ENCODE peak calls at places on chromosome 16, in four cellular contexts. X is GM12878, I is SK-N-SH, S is K562. T is an unnamed sample.

GRCh38 chr16:4800290-4801041 is 2.0 kb downstream of the ROGDI start:
- DNase-seq in X (no peak), I (no peak), S (no peak), T (peak)

GRCh38 chr16:21946889-21947635 is 6.1 kb upstream of the UQCRC2 start:
- DNase-seq in X (no peak), I (no peak), S (peak), T (no peak)

GRCh38 chr16:57904101-57904500 is 66.8 kb downstream of the CNGB1 start:
- DNase-seq in X (no peak), I (no peak), S (no peak), T (no peak)

GRCh38 chr16:2233046-2233775 is 3.0 kb upstream of the DNASE1L2 start:
- DNase-seq in X (no peak), I (no peak), S (no peak), T (no peak)

GRCh38 chr16:87780385-87780989 is 14.7 kb upstream of the KLHDC4 start:
- DNase-seq in X (peak), I (no peak), S (peak), T (no peak)

GRCh38 chr16:87822571-87822970 is 46.7 kb downstream of the SLC7A5 start:
- DNase-seq in X (no peak), I (no peak), S (no peak), T (no peak)

GRCh38 chr16:71288570-71288889 is 672 bp downstream of the CMTR2 start:
- DNase-seq in X (no peak), I (no peak), S (no peak), T (no peak)

GRCh38 chr16:66406534-66407368 is 20.3 kb upstream of the BEAN1 start:
- DNase-seq in X (no peak), I (peak), S (peak), T (peak)

GRCh38 chr16:20904507-20905079 is 4.0 kb downstream of the LYRM1 start:
- DNase-seq in X (peak), I (no peak), S (no peak), T (peak)

GRCh38 chr16:51159296-51159695 is 8.2 kb upstream of the SALL1 start:
- DNase-seq in X (no peak), I (no peak), S (no peak), T (no peak)

GRCh38 chr16:88351521-88352101 is 31.1 kb upstream of the ZNF469 start:
- DNase-seq in X (no peak), I (peak), S (no peak), T (no peak)

GRCh38 chr16:1656808-1657617 is 21.1 kb upstream of the JPT2 start:
- DNase-seq in X (no peak), I (peak), S (peak), T (no peak)

GRCh38 chr16:79415983-79416641 is 184.4 kb downstream of the MAF start:
- DNase-seq in X (no peak), I (no peak), S (no peak), T (no peak)

GRCh38 chr16:46828292-46828691 is 2.7 kb downstream of the C16orf87 start:
- DNase-seq in X (no peak), I (no peak), S (no peak), T (no peak)

GRCh38 chr16:81905277-81905676 is 106.0 kb downstream of the SDR42E1 start:
- DNase-seq in X (no peak), I (no peak), S (no peak), T (no peak)

GRCh38 chr16:83840060-83840617 is 32.4 kb downstream of the HSBP1 start:
- DNase-seq in X (no peak), I (no peak), S (no peak), T (no peak)

GRCh38 chr16:83842291-83842690 is 34.5 kb downstream of the HSBP1 start:
- DNase-seq in X (no peak), I (no peak), S (no peak), T (no peak)

GRCh38 chr16:83845263-83845662 is 37.5 kb downstream of the HSBP1 start:
- DNase-seq in X (no peak), I (no peak), S (no peak), T (no peak)

GRCh38 chr16:83843657-83844056 is 35.9 kb downstream of the HSBP1 start:
- DNase-seq in X (no peak), I (no peak), S (no peak), T (no peak)

DNA sequence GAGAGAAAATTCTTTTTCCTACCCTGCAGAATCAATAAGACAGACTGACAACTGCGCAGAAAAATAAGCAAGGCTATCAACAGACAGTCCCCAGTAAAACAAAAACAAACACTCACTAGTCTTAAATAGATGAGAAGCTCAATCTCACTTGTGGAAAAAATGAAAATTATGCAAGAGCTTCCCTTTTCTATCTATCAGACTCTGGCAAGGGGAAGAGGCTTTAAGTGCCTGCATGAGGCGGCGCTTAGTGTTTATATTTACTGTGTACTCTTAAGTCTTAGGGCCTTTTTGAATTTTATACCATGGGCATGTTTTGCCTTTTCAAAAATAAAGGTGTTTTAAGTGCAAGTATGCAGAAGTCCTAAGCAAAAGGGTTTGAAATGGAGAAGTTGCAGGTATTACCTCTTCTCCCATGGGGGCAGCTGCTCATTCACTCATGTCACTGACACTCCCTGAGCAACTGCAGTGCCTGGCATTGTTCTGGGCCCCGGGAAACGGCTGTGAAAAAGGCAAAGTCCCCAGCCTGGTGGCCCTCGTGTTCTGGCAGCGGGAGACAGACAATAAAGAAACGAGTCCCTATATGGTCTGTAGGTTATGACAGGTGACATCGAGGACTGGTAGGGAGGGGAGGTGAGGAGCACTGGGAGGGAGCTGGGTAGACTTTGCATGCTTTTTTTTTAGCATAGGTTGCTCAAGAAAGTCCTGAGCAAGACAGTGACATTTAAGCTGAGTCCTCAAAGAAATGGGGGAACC is 35.2 kb downstream of the HSBP1 start:
- DNase-seq in X (no peak), I (no peak), S (no peak), T (no peak)
- TF ChIP-seq NFIC in X (no peak), I (no peak), S (no peak), T (no peak)

GRCh38 chr16:26644912-26645543 is 421.7 kb upstream of the C16orf82 start:
- DNase-seq in X (no peak), I (no peak), S (no peak), T (no peak)
- TF ChIP-seq NFIC in X (no peak), I (no peak), S (no peak), T (no peak)

GRCh38 chr16:24643489-24643888 is 86.0 kb upstream of the TNRC6A start:
- DNase-seq in X (no peak), I (no peak), S (no peak), T (no peak)

GRCh38 chr16:24646646-24646995 is 82.8 kb upstream of the TNRC6A start:
- DNase-seq in X (no peak), I (no peak), S (no peak), T (no peak)

GRCh38 chr16:24645739-24646645 is 83.5 kb upstream of the TNRC6A start:
- DNase-seq in X (no peak), I (no peak), S (no peak), T (peak)
- TF ChIP-seq NFIC in X (no peak), I (peak), S (no peak), T (no peak)

GRCh38 chr16:29834079-29834478 is 13.8 kb downstream of the MVP start:
- DNase-seq in X (no peak), I (no peak), S (no peak), T (no peak)
- TF ChIP-seq NFIC in X (no peak), I (no peak), S (no peak), T (no peak)

GRCh38 chr16:27174798-27175197 is 28.5 kb upstream of the KDM8 start:
- DNase-seq in X (no peak), I (no peak), S (no peak), T (no peak)
- TF ChIP-seq NFIC in X (no peak), I (no peak), S (no peak), T (no peak)

GRCh38 chr16:69274699-69275235 is 36.4 kb upstream of the VPS4A start:
- DNase-seq in X (no peak), I (no peak), S (no peak), T (no peak)
- TF ChIP-seq NFIC in X (no peak), I (no peak), S (no peak), T (no peak)

DNA sequence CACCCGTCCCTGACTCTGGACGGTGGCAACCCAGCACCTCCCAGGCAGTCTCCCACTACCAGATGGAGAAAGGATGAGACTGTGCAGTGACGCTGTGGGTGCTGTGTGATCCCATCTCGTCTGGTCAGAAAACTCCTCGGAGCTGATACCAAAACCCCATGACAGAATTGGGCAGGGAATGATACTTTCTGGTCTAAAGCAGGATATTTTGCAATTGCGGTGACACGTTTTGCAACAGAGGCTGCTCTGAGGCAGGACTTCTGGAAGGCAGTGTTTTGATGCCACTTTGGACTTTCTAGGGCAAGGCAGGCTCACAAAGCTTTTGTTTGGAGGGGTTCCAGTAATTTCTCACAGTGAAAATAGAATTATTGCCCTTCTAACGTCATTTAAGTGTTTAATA is 2.7 kb upstream of the MEFV start:
- DNase-seq in X (no peak), I (no peak), S (no peak), T (peak)
- TF ChIP-seq NFIC in X (no peak), I (no peak), S (no peak), T (no peak)

GRCh38 chr16:30407794-30408534 is 558 bp downstream of the ZNF771 start:
- DNase-seq in X (no peak), I (no peak), S (peak), T (no peak)
- TF ChIP-seq NFIC in X (no peak), I (no peak), S (no peak), T (no peak)

DNA sequence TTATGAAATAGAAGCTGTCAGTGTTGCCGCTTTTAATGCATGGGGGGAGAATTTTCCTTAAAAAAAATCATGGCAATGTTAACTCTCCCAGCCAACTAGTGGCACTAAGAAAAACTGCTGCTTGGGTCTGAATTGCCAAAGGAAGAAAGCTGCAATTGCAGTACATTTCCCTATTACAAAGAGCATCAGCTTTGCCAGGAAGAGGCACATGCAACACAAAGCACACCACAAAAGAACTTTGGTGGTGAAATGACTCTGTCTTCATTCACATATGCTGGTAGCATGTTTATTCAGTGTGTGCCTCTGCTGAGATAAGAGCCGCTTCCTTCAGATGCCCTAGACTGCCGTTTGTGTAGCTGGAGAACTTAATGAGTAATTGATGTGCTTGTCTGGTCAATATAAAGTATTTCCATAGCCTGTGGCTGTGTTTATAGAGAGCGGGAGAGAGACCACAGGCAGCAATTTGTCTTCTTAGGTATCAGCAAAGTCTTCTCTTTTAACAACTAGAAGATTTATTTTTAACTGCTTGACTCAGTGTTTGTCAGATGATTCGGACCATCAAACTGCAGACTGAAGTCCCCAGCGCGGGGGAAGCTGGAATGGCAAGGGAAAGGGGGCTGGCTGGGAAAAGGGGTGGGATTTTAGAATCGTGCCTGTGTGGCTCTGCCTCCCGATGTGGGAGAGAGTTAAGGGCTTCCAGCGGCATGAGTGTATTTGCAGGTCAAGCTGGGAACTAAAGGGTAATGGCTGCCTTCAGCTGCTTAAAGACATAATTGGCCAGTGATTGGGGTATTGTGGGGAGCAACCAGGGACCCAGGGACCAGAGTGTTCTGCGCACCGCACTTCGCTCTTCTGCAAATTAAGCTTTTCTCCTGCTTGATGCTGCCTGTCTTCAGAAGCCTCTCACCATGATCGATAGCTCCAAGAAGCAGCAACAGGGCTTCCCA is 115.2 kb downstream of the MRTFB start:
- DNase-seq in X (no peak), I (peak), S (no peak), T (no peak)
- TF ChIP-seq NFIC in X (no peak), I (no peak), S (no peak), T (no peak)